ENCODE peak calls at places on chromosomes 13 and 19, in nine cellular contexts. X is colonic mucosa, K is tibial artery, Q is A673, L is neuronal stem cell, F is cardiac fibroblast, R is aorta, E is AG04449, T is NB4. J is an unnamed sample.

GRCh38 chr13:74287672-74288169 is 153.5 kb upstream of the KLF12 start:
- DNase-seq in X (peak; percentile 79), K (peak; percentile 76), Q (peak; percentile 86), L (peak; percentile 69), F (peak; percentile 61), R (peak; percentile 90), E (no peak), T (peak; percentile 21), J (peak; percentile 10)

GRCh38 chr13:50136678-50137077 is 121.4 kb downstream of the KCNRG start:
- DNase-seq in X (no peak), K (no peak), Q (no peak), L (no peak), F (no peak), R (no peak), E (no peak), T (no peak), J (no peak)

GRCh38 chr13:27112006-27112405 is 59.6 kb downstream of the USP12 start:
- DNase-seq in X (no peak), K (no peak), Q (no peak), L (no peak), F (no peak), R (no peak), E (no peak), T (no peak), J (no peak)

GRCh38 chr19:54162241-54162805 is 2.8 kb upstream of the LENG1 start:
- DNase-seq in X (peak; percentile 94), K (peak; percentile 77), Q (peak; percentile 85), L (no peak), F (peak; percentile 76), R (peak; percentile 91), E (no peak), T (peak; percentile 89), J (peak; percentile 97)

GRCh38 chr13:41137241-41137640 is 4.6 kb upstream of the KBTBD6 start:
- DNase-seq in X (no peak), K (no peak), Q (no peak), L (no peak), F (no peak), R (no peak), E (no peak), T (no peak), J (no peak)

GRCh38 chr19:33402421-33403220 is 29.1 kb downstream of the CEBPG start:
- DNase-seq in X (no peak), K (peak; percentile 10), Q (no peak), L (no peak), F (no peak), R (peak; percentile 70), E (no peak), T (peak; percentile 28), J (peak; percentile 76)

GRCh38 chr19:7911509-7912143 is 3.0 kb upstream of the TGFBR3L start:
- DNase-seq in X (no peak), K (no peak), Q (no peak), L (no peak), F (no peak), R (no peak), E (no peak), T (no peak), J (no peak)

GRCh38 chr13:40375522-40376171 is 290.8 kb downstream of the FOXO1 start:
- DNase-seq in X (no peak), K (peak; percentile 39), Q (no peak), L (no peak), F (no peak), R (no peak), E (no peak), T (no peak), J (no peak)

GRCh38 chr19:10699650-10700335 is 1.4 kb upstream of the QTRT1 start:
- DNase-seq in X (peak; percentile 76), K (no peak), Q (peak; percentile 81), L (no peak), F (peak; percentile 81), R (no peak), E (no peak), T (peak; percentile 92), J (peak; percentile 85)

GRCh38 chr13:106337096-106337495 is 198.4 kb downstream of the EFNB2 start:
- DNase-seq in X (no peak), K (no peak), Q (no peak), L (no peak), F (peak; percentile 22), R (no peak), E (peak; percentile 14), T (no peak), J (no peak)

GRCh38 chr19:48802623-48803022 is 8.2 kb downstream of the BCAT2 start:
- DNase-seq in X (no peak), K (no peak), Q (no peak), L (no peak), F (no peak), R (no peak), E (no peak), T (no peak), J (no peak)

GRCh38 chr19:54482889-54483288 is 9.8 kb upstream of the CDC42EP5 start:
- DNase-seq in X (no peak), K (no peak), Q (no peak), L (no peak), F (no peak), R (no peak), E (no peak), T (peak; percentile 45), J (no peak)

GRCh38 chr13:113074876-113075275 is 30.7 kb upstream of the F7 start:
- DNase-seq in X (no peak), K (no peak), Q (no peak), L (no peak), F (no peak), R (no peak), E (no peak), T (no peak), J (no peak)

DNA sequence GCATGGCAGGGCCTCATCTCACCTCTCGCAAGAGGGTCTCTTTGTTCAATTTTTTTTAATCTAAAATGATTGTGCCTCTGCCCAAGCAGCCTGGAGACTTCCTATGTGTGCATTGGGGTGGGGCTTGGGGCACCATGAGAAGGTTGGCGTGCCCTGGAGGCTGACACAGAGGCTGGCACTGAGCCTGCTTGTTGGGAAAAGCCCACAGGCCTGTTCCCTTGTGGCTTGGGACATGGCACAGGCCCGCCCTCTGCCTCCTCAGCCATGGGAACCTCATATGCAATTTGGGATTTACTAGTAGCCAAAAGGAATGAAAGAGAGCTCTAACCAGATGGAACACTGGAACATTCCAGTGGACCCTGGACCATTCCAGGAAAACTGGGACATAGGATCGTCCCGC is 8.0 kb downstream of the FXYD3 start:
- DNase-seq in X (peak; percentile 71), K (peak; percentile 85), Q (no peak), L (no peak), F (peak; percentile 33), R (peak; percentile 94), E (no peak), T (no peak), J (no peak)
- H3K4me3 ChIP-seq in X (no peak overlapping the region), K (peak overlapping the region; percentile 58), Q (no peak overlapping the region), L (no peak overlapping the region), F (no peak overlapping the region), R (no peak overlapping the region), E (peak overlapping the region; percentile 91), T (no peak overlapping the region), J (no peak overlapping the region)

GRCh38 chr19:39499082-39499642 is 415 bp downstream of the DLL3 start:
- DNase-seq in X (no peak), K (no peak), Q (peak; percentile 47), L (no peak), F (peak; percentile 13), R (no peak), E (no peak), T (no peak), J (peak; percentile 84)

GRCh38 chr19:39499932-39500331 is 1.2 kb downstream of the DLL3 start:
- DNase-seq in X (no peak), K (no peak), Q (no peak), L (no peak), F (no peak), R (no peak), E (no peak), T (no peak), J (no peak)

GRCh38 chr19:39501340-39501739 is 2.6 kb downstream of the DLL3 start:
- DNase-seq in X (no peak), K (no peak), Q (no peak), L (no peak), F (no peak), R (no peak), E (no peak), T (no peak), J (no peak)

GRCh38 chr19:39500543-39500942 is 1.8 kb downstream of the DLL3 start:
- DNase-seq in X (no peak), K (no peak), Q (no peak), L (no peak), F (no peak), R (no peak), E (no peak), T (no peak), J (no peak)

DNA sequence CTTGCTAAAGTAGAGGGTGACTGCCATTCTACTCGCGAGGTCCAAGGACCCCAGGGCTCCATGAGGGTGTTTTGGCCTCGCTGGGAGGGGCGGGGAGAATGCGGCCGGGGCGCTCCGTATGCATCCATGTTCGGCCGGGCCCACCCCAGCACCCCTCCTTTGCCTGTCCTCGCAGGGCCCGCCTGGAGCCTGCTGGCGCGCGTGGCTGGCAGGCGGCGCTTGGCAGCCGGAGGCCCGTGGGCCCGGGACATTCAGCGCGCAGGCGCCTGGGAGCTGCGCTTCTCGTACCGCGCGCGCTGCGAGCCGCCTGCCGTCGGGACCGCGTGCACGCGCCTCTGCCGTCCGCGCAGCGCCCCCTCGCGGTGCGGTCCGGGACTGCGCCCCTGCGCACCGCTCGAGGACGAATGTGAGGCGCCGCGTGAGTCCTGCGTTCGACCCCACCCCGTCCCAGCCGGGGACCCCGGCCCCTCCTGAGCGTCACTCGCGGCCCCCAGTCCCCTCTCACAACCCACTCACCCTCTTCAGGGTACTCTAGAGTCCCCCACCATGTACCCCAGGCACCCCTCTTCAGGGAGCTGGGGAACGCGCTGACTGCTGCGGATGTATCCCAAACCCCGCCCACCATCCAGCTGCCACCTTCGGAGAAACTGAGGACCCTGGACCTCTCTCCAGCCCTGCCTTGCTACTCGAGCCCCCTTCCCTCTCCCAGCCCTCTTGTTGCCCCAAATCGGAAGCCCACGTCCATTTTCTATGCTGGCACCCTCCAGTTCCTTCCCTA is 4.1 kb downstream of the DLL3 start:
- DNase-seq in X (peak; percentile 59), K (no peak), Q (peak; percentile 91), L (peak; percentile 59), F (peak; percentile 74), R (peak; percentile 80), E (no peak), T (peak; percentile 73), J (peak; percentile 98)
- H3K4me3 ChIP-seq in X (no peak overlapping the region), K (no peak overlapping the region), Q (no peak overlapping the region), L (no peak overlapping the region), F (no peak overlapping the region), R (no peak overlapping the region), E (no peak overlapping the region), T (no peak overlapping the region), J (no peak overlapping the region)

DNA sequence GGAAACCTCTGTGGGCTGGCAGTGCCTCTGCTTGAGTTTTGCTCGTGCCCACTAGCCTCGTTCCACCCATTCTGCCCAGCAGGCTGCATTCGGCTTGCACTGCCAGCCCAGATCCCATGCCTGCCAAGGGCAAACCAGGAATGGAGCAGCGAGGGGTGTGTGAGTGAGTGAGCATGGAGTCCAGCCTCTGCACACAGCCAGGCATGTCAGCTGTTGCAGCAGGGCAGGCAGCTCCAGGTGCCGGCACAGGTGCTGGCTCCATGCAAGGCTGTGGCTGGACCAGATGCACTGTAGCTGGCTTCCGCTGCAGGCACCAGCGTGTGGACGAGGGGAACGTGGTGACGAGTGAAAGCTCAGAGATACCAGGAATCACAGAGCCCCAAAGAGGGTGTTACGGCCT is 64.5 kb downstream of the SPATA13 start:
- DNase-seq in X (no peak), K (no peak), Q (no peak), L (no peak), F (no peak), R (no peak), E (no peak), T (no peak), J (no peak)
- H3K4me3 ChIP-seq in X (no peak overlapping the region), K (no peak overlapping the region), Q (no peak overlapping the region), L (no peak overlapping the region), F (no peak overlapping the region), R (no peak overlapping the region), E (no peak overlapping the region), T (no peak overlapping the region), J (no peak overlapping the region)

GRCh38 chr13:51632643-51633357 is 48.5 kb downstream of the WDFY2 start:
- DNase-seq in X (no peak), K (no peak), Q (peak; percentile 78), L (peak; percentile 54), F (no peak), R (no peak), E (no peak), T (peak; percentile 9), J (peak; percentile 44)
- H3K4me3 ChIP-seq in X (no peak overlapping the region), K (no peak overlapping the region), Q (no peak overlapping the region), L (peak overlapping the region; percentile 15), F (no peak overlapping the region), R (no peak overlapping the region), E (no peak overlapping the region), T (no peak overlapping the region), J (no peak overlapping the region)